ENCODE peak calls at places on chromosome X, in nine cellular contexts. B is mammary epithelial cell; E is DND-41; F is LNCaP clone FGC; R is HFF-Myc; T is body of pancreas; C is A549; K is CD4-positive, alpha-beta memory T cell; A is dorsolateral prefrontal cortex. U is an unnamed sample.

GRCh38 chrX:141341341-141341740 is 99.0 kb upstream of the SPANXC start:
- DNase-seq in B (peak), E (no peak), F (no peak), R (no peak), T (no peak), C (peak), K (no peak), A (no peak), U (no peak)

GRCh38 chrX:152403515-152403914 is 47.6 kb downstream of the GABRA3 start:
- DNase-seq in B (no peak), E (no peak), F (no peak), R (no peak), T (no peak), C (no peak), K (no peak), A (no peak), U (no peak)

GRCh38 chrX:34877451-34877850 is 65.1 kb upstream of the FAM47B start:
- DNase-seq in B (no peak), E (no peak), F (no peak), R (no peak), T (no peak), C (no peak), K (no peak), A (no peak), U (no peak)

GRCh38 chrX:72003811-72004750 is 93.4 kb downstream of the NHSL2 start:
- DNase-seq in B (peak), E (no peak), F (no peak), R (peak), T (peak), C (peak), K (no peak), A (peak), U (no peak)

GRCh38 chrX:103791233-103791632 is 14.6 kb downstream of the PLP1 start:
- DNase-seq in B (no peak), E (no peak), F (no peak), R (no peak), T (no peak), C (no peak), K (no peak), A (no peak), U (no peak)

GRCh38 chrX:79361192-79361870 is 5.8 kb downstream of the ITM2A start:
- DNase-seq in B (no peak), E (no peak), F (no peak), R (no peak), T (no peak), C (no peak), K (peak), A (no peak), U (no peak)

GRCh38 chrX:10048076-10048475 is 80.9 kb downstream of the CLDN34 start:
- DNase-seq in B (no peak), E (no peak), F (no peak), R (no peak), T (no peak), C (no peak), K (no peak), A (no peak), U (no peak)

GRCh38 chrX:10032147-10032546 is 65.0 kb downstream of the CLDN34 start:
- DNase-seq in B (no peak), E (no peak), F (no peak), R (no peak), T (no peak), C (no peak), K (no peak), A (no peak), U (no peak)

GRCh38 chrX:49792376-49792775 is 36.7 kb upstream of the PAGE4 start:
- DNase-seq in B (no peak), E (no peak), F (no peak), R (no peak), T (no peak), C (no peak), K (no peak), A (no peak), U (no peak)

GRCh38 chrX:3962511-3963350 is 249.3 kb upstream of the PRKX start:
- DNase-seq in B (peak), E (no peak), F (no peak), R (no peak), T (peak), C (peak), K (no peak), A (no peak), U (no peak)

GRCh38 chrX:12425496-12425895 is 287.2 kb downstream of the FRMPD4 start:
- DNase-seq in B (no peak), E (no peak), F (no peak), R (no peak), T (no peak), C (no peak), K (no peak), A (no peak), U (no peak)

GRCh38 chrX:25202827-25203226 is 187.1 kb upstream of the ARX start:
- DNase-seq in B (no peak), E (no peak), F (no peak), R (no peak), T (no peak), C (no peak), K (no peak), A (no peak), U (no peak)

GRCh38 chrX:56233682-56234081 is 1.5 kb downstream of the KLF8 start:
- DNase-seq in B (peak), E (no peak), F (no peak), R (no peak), T (peak), C (peak), K (peak), A (peak), U (peak)

GRCh38 chrX:110015915-110016314 is 13.0 kb downstream of the TMEM164 start:
- DNase-seq in B (no peak), E (no peak), F (no peak), R (no peak), T (no peak), C (no peak), K (no peak), A (no peak), U (no peak)
- H3K4me3 ChIP-seq in B (no peak), E (no peak), F (no peak), R (no peak), T (no peak), C (no peak), K (no peak), A (no peak), U (no peak)

DNA sequence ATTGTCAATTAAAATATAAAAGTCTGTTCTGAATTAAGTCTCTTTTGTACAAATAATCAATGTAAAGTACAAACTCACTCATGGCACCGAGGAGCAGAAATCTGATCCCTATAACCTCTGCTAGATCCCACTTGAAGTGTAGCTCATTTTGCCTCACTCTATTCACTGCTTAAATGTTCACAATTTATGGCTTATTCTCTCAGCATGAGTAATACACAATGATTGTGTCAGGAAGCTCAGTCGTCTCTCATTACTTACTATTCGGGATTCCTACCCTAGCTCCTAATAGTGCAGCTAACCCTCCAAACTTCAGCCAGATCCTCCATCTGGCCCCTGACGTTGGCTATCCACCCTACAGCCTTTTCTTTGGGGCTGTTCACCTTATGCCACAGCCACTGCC is 4.7 kb upstream of the AMMECR1 start:
- DNase-seq in B (no peak), E (no peak), F (no peak), R (no peak), T (no peak), C (no peak), K (no peak), A (no peak), U (no peak)
- H3K4me3 ChIP-seq in B (no peak), E (no peak), F (no peak), R (no peak), T (no peak), C (no peak), K (no peak), A (no peak), U (no peak)

DNA sequence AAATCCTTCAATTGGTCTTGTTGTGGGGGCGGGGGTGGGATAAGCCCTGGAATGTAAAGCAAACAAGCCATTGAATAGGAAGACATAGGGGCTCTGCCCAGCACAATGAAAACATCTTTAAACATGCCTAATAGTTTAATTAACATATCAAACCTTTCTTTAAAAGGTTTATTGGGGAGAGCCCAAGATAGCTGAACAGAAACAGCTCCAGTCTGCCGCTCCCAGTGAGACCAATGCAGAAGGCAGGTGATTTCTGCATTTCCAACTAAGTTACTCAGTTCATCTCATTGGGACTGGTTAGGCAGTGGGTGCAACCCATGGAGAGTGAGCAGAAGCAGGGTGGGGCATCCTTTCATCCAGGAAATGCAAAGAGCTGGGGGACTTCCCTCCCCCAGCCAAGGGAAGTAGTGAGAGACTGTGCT is 327.2 kb upstream of the CNKSR2 start:
- DNase-seq in B (no peak), E (no peak), F (no peak), R (no peak), T (no peak), C (no peak), K (no peak), A (no peak), U (no peak)
- H3K4me3 ChIP-seq in B (no peak), E (no peak), F (no peak), R (no peak), T (no peak), C (no peak), K (no peak), A (no peak), U (no peak)

DNA sequence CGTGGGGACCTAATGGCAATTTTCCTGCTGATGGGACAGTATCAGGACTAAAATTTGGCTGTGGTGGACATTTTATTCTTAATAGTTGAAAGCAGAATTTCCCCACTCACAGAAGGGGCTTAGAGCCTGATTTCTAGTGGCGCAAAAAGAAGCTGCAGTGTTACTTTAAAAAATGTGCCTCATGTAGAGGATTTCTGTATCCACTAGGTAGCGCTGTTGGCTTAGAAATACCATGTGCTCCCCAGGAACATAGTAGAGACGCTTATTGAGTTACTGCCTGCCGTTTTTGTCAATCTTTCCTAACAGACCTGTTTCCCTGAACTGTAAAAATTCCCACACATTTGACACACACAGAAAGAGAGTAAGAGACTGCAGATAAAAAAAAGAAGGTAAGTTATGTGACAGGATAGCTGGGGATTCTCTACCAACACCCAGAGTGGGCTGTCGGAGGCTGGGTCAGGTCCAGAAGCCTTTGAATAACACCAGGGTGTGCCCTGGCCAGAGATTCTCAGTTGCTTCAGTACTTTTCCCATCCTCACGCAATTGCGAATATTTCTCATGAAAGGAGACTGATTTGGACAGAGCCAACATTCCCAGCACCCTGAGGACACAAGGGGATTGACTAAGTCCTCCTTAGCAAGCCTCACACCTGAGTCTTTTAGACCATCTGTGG is 88.4 kb downstream of the ZXDA start:
- DNase-seq in B (peak), E (peak), F (peak), R (peak), T (peak), C (peak), K (peak), A (no peak), U (peak)
- H3K4me3 ChIP-seq in B (no peak), E (no peak), F (no peak), R (no peak), T (no peak), C (no peak), K (no peak), A (peak), U (no peak)

U was measured in keratinocyte.